ENCODE peak calls at places on chromosomes 12 and 14, in four cellular contexts. T, F, U and H are unnamed samples.

GRCh38 chr12:50243507-50243906 is 39.8 kb downstream of the LIMA1 start:
- DNase-seq in T (no peak), F (no peak), U (no peak), H (no peak)

GRCh38 chr14:69056389-69056788 is 77.3 kb upstream of the ACTN1 start:
- DNase-seq in T (no peak), F (no peak), U (no peak), H (peak; percentile 49)

GRCh38 chr12:26767865-26768264 is 65.1 kb downstream of the ITPR2 start:
- DNase-seq in T (no peak), F (no peak), U (no peak), H (no peak)

GRCh38 chr14:20684662-20685456 is 499 bp downstream of the RNASE4 start:
- DNase-seq in T (no peak), F (peak; percentile 46), U (no peak), H (peak; percentile 29)

GRCh38 chr12:50699149-50699548 is 64.8 kb upstream of the ATF1 start:
- DNase-seq in T (no peak), F (peak; percentile 32), U (no peak), H (no peak)

GRCh38 chr12:58750484-58750883 is 169.8 kb downstream of the LRIG3 start:
- DNase-seq in T (no peak), F (no peak), U (no peak), H (no peak)

GRCh38 chr14:77151918-77152588 is 10.5 kb upstream of the ZDHHC22 start:
- DNase-seq in T (peak; percentile 39), F (no peak), U (no peak), H (no peak)

GRCh38 chr14:101885254-101885576 is 79.2 kb upstream of the DYNC1H1 start:
- DNase-seq in T (no peak), F (no peak), U (no peak), H (no peak)

GRCh38 chr12:30457621-30458289 is 237.9 kb downstream of the IPO8 start:
- DNase-seq in T (peak; percentile 41), F (peak; percentile 31), U (no peak), H (no peak)

GRCh38 chr12:112153181-112153899 is 28.0 kb downstream of the TRAFD1 start:
- DNase-seq in T (no peak), F (no peak), U (no peak), H (no peak)

GRCh38 chr14:72741836-72742681 is 151.8 kb downstream of the DPF3 start:
- DNase-seq in T (peak; percentile 87), F (no peak), U (no peak), H (no peak)

GRCh38 chr14:30129795-30130194 is 202.1 kb upstream of the PRKD1 start:
- DNase-seq in T (no peak), F (no peak), U (no peak), H (no peak)

GRCh38 chr14:50335389-50335788 is 23.3 kb downstream of the DMAC2L start:
- DNase-seq in T (no peak), F (peak; percentile 13), U (no peak), H (peak; percentile 33)

GRCh38 chr12:74515849-74516248 is 21.8 kb upstream of the ATXN7L3B start:
- DNase-seq in T (no peak), F (no peak), U (no peak), H (no peak)

GRCh38 chr14:58216544-58216943 is 16.6 kb downstream of the ACTR10 start:
- DNase-seq in T (no peak), F (no peak), U (no peak), H (no peak)

GRCh38 chr12:56716458-56716857 is 8.6 kb downstream of the NACA start:
- DNase-seq in T (no peak), F (no peak), U (no peak), H (no peak)

GRCh38 chr14:28758253-28758915 is 8.2 kb upstream of the FOXG1 start:
- DNase-seq in T (no peak), F (no peak), U (no peak), H (no peak)

GRCh38 chr12:88805692-88806091 is 225.4 kb upstream of the KITLG start:
- DNase-seq in T (no peak), F (no peak), U (no peak), H (no peak)

GRCh38 chr14:66476964-66477363 is 9.2 kb upstream of the CCDC196 start:
- DNase-seq in T (peak; percentile 26), F (no peak), U (no peak), H (no peak)

GRCh38 chr12:89574736-89575208 is 48.9 kb upstream of the POC1B start:
- DNase-seq in T (peak; percentile 71), F (peak; percentile 2), U (no peak), H (no peak)

GRCh38 chr12:105992849-105993740 is 145.7 kb downstream of the NUAK1 start:
- DNase-seq in T (no peak), F (no peak), U (no peak), H (no peak)

GRCh38 chr12:88339966-88340365 is 197.9 kb downstream of the TMTC3 start:
- DNase-seq in T (no peak), F (no peak), U (no peak), H (no peak)

GRCh38 chr14:103316723-103317122 is 17.3 kb upstream of the EIF5 start:
- DNase-seq in T (no peak), F (no peak), U (no peak), H (no peak)

GRCh38 chr14:70776197-70776596 is 33.1 kb downstream of the MAP3K9 start:
- DNase-seq in T (no peak), F (no peak), U (peak; percentile 41), H (no peak)

GRCh38 chr14:89564291-89564957 is 147.4 kb upstream of the FOXN3 start:
- DNase-seq in T (no peak), F (no peak), U (no peak), H (no peak)

GRCh38 chr12:42617622-42618021 is 28.1 kb upstream of the PRICKLE1 start:
- DNase-seq in T (no peak), F (no peak), U (no peak), H (no peak)
- TF ChIP-seq CBFB in T (no peak), F (no peak), U (no peak), H (no peak)

GRCh38 chr12:116043673-116044072 is 233.8 kb downstream of the MED13L start:
- DNase-seq in T (no peak), F (no peak), U (no peak), H (no peak)
- TF ChIP-seq ATF3 in T (no peak), F (no peak), U (no peak), H (no peak)

DNA sequence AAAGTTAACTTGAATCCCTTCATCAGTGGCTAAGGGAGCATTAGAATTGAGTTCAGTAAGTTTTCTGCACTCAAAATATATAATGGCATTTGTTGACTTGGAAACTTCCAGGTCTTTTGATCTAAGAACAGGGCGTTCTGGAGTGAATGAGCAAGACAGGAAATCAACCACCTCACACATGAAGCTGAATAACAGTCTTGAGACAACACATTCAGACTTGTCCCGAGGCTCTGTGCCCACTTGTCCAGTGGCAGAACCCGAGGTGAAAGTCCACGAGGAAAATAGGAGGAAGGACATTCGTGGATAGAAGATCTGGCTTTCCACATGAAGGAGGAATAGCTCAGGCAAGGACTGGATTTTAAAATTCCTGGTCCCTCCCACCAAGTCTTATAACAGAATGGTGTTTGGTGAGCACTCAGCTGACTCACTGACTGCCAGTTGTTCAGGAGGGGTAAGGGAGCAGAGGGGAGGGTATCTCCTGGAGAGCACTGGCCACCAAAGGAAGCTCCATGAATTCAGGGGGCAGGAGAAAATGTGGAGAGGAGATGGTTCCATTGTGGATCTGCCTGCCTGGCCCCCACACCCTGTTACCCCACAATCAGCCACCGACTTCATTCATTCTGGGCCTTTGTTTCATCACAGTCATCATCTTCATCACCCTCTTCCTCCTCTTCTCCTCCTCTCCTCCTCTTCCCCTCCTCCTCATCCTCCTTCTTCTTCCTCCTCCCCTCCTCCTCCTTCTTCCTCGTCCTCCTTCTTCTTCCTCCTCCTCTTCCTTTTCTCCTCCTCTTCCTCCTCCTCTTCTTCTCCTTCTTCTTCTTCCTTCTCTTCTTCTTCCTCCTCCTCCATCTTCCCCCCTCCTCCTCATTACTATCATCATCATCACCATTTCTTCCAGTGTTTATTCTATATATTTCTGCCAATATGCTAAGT is 620.1 kb downstream of the MED13L start:
- DNase-seq in T (no peak), F (no peak), U (no peak), H (no peak)
- TF ChIP-seq CBFB in T (no peak), F (no peak), U (no peak), H (no peak)

DNA sequence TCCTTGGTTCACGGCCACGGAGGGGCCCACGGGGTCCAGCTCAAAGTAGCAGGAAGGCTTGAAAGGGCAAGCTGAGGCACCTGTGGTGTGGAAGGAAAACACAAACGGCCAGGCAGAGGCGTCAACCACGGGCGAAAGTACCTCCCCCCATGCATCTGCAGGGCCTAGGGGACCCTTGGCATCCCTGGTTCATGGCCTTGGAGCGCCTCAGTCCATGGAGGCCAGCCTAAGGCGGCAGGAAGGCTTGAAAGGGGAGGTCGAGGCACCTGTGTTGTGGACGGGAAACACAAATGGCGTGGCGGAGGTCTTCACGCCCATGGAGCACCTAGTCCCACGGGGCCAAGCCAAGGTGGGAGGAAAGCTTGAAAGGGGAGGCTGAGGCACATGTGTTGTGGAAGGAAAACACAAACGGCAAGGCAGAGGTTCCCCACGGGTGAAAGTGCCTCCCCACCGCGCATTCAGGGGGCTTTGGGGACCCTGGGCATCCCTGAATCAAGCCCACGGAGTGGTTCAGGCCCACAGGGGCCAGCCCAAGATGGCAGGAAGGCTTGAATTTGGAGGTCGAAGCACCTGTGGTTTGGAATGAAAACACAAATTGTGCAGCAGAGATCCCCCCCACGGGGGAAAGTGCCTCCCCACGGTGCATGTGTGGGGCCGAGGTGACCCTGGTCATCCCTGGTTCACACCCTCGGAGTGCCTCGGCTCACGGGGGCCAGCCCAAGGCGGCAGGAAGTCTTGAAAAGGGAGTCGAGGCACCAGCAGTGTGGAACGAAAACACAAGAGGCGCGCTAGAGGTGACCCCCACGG is 380.8 kb downstream of the ALG10 start:
- DNase-seq in T (peak; percentile 0), F (no peak), U (no peak), H (peak; percentile 2)
- TF ChIP-seq ATF3 in T (no peak), F (no peak), U (no peak), H (no peak)

DNA sequence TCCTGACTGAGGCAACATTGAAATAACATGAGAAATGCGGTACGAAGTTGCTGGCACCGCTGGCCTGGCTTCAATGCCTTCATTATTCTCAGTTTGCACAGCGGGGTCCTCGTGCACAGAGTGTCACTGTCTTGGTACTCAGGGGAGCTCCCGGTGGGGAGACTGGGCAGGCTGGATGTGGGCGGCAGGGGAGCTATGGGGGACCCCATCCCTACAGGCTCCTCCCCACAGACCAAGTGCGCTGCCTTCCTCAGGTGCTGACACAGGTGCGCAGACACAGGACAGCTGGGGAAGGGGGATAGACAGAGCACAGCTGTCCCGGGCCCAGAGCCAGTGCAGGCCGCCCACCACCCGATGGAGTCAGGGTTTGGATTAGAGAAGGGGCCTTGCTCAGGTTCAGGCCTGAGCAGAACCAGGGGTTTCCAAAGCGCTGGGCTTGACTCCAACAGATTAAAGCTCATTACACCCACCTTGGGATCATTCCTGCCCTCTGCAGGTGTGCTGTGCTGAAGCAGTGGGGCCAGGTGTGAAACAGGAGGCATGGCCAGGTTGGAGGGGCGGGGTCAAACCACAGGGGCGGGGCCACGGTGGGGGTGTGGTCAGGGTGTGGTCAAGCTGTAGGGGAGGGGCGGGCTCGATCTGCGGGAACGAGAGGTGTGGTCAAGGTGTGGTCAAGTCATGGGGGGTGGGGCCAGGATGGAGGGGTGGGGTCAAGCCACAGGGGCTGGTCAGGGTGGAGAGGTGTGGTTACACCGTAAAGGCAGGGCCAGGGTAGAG is 270.3 kb downstream of the ADGRD1 start:
- DNase-seq in T (peak; percentile 97), F (no peak), U (no peak), H (peak; percentile 88)
- TF ChIP-seq CBFB in T (no peak), F (no peak), U (no peak), H (no peak)